ENCODE peak calls at places on chromosomes 4 and X, in six cellular contexts. G is epithelial cell of esophagus; H is NCI-H748 treated with DMSO at 0.1 percent for 48 hours; B is stimulated activated CD8-positive, alpha-beta memory T cell treated with anti-CD3 and anti-CD28 coated beads, Interleukin-7, amount 100 ng/mL, for 24 hours; X is fibroblast of the conjunctiva; S is effector memory CD8-positive, alpha-beta T cell. I is an unnamed sample.

GRCh38 chrX:153944800-153945150 is 332 bp upstream of the RENBP start:
- DNase-seq in G (no peak), H (no peak), B (no peak), X (no peak), S (no peak), I (no peak)

GRCh38 chr4:128653514-128654420 is 155.7 kb upstream of the JADE1 start:
- DNase-seq in G (no peak), H (no peak), B (no peak), X (no peak), S (no peak), I (no peak)

GRCh38 chrX:45771114-45771513 is 570.4 kb upstream of the DIPK2B start:
- DNase-seq in G (peak), H (no peak), B (no peak), X (peak), S (no peak), I (no peak)

GRCh38 chrX:17584248-17584681 is 153.0 kb upstream of the SCML1 start:
- DNase-seq in G (peak), H (no peak), B (no peak), X (no peak), S (no peak), I (no peak)

GRCh38 chrX:15971696-15972095 is 117.1 kb upstream of the AP1S2 start:
- DNase-seq in G (no peak), H (no peak), B (no peak), X (no peak), S (no peak), I (no peak)

GRCh38 chr4:161767116-161767515 is 396.7 kb downstream of the FSTL5 start:
- DNase-seq in G (peak), H (no peak), B (no peak), X (no peak), S (no peak), I (no peak)

GRCh38 chr4:142155347-142155746 is 519.0 kb downstream of the IL15 start:
- DNase-seq in G (no peak), H (no peak), B (no peak), X (no peak), S (no peak), I (no peak)

GRCh38 chrX:116243039-116243438 is 72.5 kb downstream of the AGTR2 start:
- DNase-seq in G (no peak), H (no peak), B (no peak), X (no peak), S (no peak), I (no peak)

GRCh38 chrX:120308959-120309872 is 2.0 kb downstream of the TMEM255A start:
- DNase-seq in G (peak), H (peak), B (peak), X (peak), S (peak), I (no peak)

GRCh38 chr4:146059865-146060264 is 115.7 kb upstream of the LSM6 start:
- DNase-seq in G (peak), H (no peak), B (no peak), X (no peak), S (no peak), I (no peak)

GRCh38 chrX:288561-288991 is 7.4 kb downstream of the PLCXD1 start:
- DNase-seq in G (no peak), H (no peak), B (no peak), X (no peak), S (no peak), I (no peak)

GRCh38 chrX:31522760-31523159 is 450.9 kb upstream of the FTHL17 start:
- DNase-seq in G (no peak), H (no peak), B (no peak), X (no peak), S (no peak), I (no peak)

GRCh38 chr4:21469438-21470032 is 479.0 kb downstream of the KCNIP4 start:
- DNase-seq in G (peak), H (no peak), B (no peak), X (peak), S (no peak), I (no peak)

GRCh38 chr4:60682901-60683300 is 517.2 kb upstream of the ADGRL3 start:
- DNase-seq in G (no peak), H (no peak), B (no peak), X (no peak), S (no peak), I (peak)

GRCh38 chr4:131613824-131614216 is 1535.3 kb upstream of the PCDH10 start:
- DNase-seq in G (no peak), H (no peak), B (no peak), X (no peak), S (no peak), I (no peak)

GRCh38 chr4:88616275-88616996 is 24.2 kb downstream of the HERC3 start:
- DNase-seq in G (peak), H (no peak), B (no peak), X (peak), S (no peak), I (no peak)

GRCh38 chr4:15672096-15672495 is 9.5 kb upstream of the FAM200B start:
- DNase-seq in G (peak), H (no peak), B (no peak), X (no peak), S (no peak), I (no peak)

GRCh38 chr4:163419074-163419473 is 54.5 kb downstream of the TKTL2 start:
- DNase-seq in G (no peak), H (no peak), B (no peak), X (no peak), S (no peak), I (no peak)

GRCh38 chrX:41718481-41719245 is 5.3 kb upstream of the GPR82 start:
- DNase-seq in G (no peak), H (no peak), B (no peak), X (no peak), S (no peak), I (no peak)

GRCh38 chr4:145546556-145546955 is 64.9 kb downstream of the SMAD1 start:
- DNase-seq in G (peak), H (no peak), B (no peak), X (no peak), S (no peak), I (no peak)

GRCh38 chr4:151548708-151549107 is 139.7 kb downstream of the FHIP1A start:
- DNase-seq in G (no peak), H (no peak), B (no peak), X (no peak), S (no peak), I (no peak)

GRCh38 chr4:121421594-121421993 is 40.8 kb upstream of the QRFPR start:
- DNase-seq in G (peak), H (no peak), B (no peak), X (no peak), S (no peak), I (no peak)

GRCh38 chr4:137425281-137425680 is 107.0 kb downstream of the PCDH18 start:
- DNase-seq in G (no peak), H (no peak), B (no peak), X (no peak), S (no peak), I (no peak)

GRCh38 chr4:65311120-65311519 is 359.2 kb downstream of the EPHA5 start:
- DNase-seq in G (no peak), H (no peak), B (no peak), X (no peak), S (no peak), I (no peak)

GRCh38 chr4:26530094-26530493 is 39.8 kb upstream of the CCKAR start:
- DNase-seq in G (no peak), H (no peak), B (no peak), X (no peak), S (no peak), I (no peak)

I was measured in brain pericyte.